ENCODE peak calls at places on chromosomes 4 and X, in four cellular contexts. One of them, this sample, is unnamed.

GRCh38 chr4:138666366-138666765 is 349.2 kb upstream of the NOCT start:
- DNase-seq in DMS 273 treated with DMSO at 0.1 percent for 48 hours: no peak
- DNase-seq in nucleus accumbens: no peak
- DNase-seq in SJSA1: no peak
- DNase-seq in this sample: no peak

GRCh38 chrX:44975666-44976263 is 102.8 kb downstream of the KDM6A start:
- DNase-seq in DMS 273 treated with DMSO at 0.1 percent for 48 hours: no peak
- DNase-seq in nucleus accumbens: no peak
- DNase-seq in SJSA1: no peak
- DNase-seq in this sample: no peak

GRCh38 chr4:132330994-132331393 is 818.1 kb upstream of the PCDH10 start:
- DNase-seq in DMS 273 treated with DMSO at 0.1 percent for 48 hours: no peak
- DNase-seq in nucleus accumbens: no peak
- DNase-seq in SJSA1: no peak
- DNase-seq in this sample: no peak

GRCh38 chr4:15145709-15146108 is 143.4 kb downstream of the CPEB2 start:
- DNase-seq in DMS 273 treated with DMSO at 0.1 percent for 48 hours: no peak
- DNase-seq in nucleus accumbens: no peak
- DNase-seq in SJSA1: no peak
- DNase-seq in this sample: no peak

GRCh38 chr4:41257257-41257900 is 651 bp downstream of the UCHL1 start:
- DNase-seq in DMS 273 treated with DMSO at 0.1 percent for 48 hours: no peak
- DNase-seq in nucleus accumbens: peak; percentile 44
- DNase-seq in SJSA1: no peak
- DNase-seq in this sample: peak; percentile 86

GRCh38 chr4:22434895-22435294 is 81.0 kb downstream of the ADGRA3 start:
- DNase-seq in DMS 273 treated with DMSO at 0.1 percent for 48 hours: no peak
- DNase-seq in nucleus accumbens: no peak
- DNase-seq in SJSA1: no peak
- DNase-seq in this sample: peak; percentile 8

GRCh38 chrX:48025561-48025960 is 18.8 kb downstream of the SPACA5 start:
- DNase-seq in DMS 273 treated with DMSO at 0.1 percent for 48 hours: no peak
- DNase-seq in nucleus accumbens: peak; percentile 1
- DNase-seq in SJSA1: no peak
- DNase-seq in this sample: peak; percentile 43

GRCh38 chr4:23855912-23856605 is 33.8 kb downstream of the PPARGC1A start:
- DNase-seq in DMS 273 treated with DMSO at 0.1 percent for 48 hours: no peak
- DNase-seq in nucleus accumbens: no peak
- DNase-seq in SJSA1: peak; percentile 40
- DNase-seq in this sample: no peak

GRCh38 chrX:40273356-40274050 is 175.7 kb upstream of the BCOR start:
- DNase-seq in DMS 273 treated with DMSO at 0.1 percent for 48 hours: no peak
- DNase-seq in nucleus accumbens: peak; percentile 0
- DNase-seq in SJSA1: no peak
- DNase-seq in this sample: no peak

GRCh38 chrX:39574178-39574577 is 523.6 kb downstream of the BCOR start:
- DNase-seq in DMS 273 treated with DMSO at 0.1 percent for 48 hours: no peak
- DNase-seq in nucleus accumbens: no peak
- DNase-seq in SJSA1: no peak
- DNase-seq in this sample: no peak

GRCh38 chr4:168019019-168019651 is 73.2 kb upstream of the ANXA10 start:
- DNase-seq in DMS 273 treated with DMSO at 0.1 percent for 48 hours: no peak
- DNase-seq in nucleus accumbens: no peak
- DNase-seq in SJSA1: no peak
- DNase-seq in this sample: peak; percentile 25